ENCODE peak calls at places on chromosomes 6 and 20, in six cellular contexts. U is bronchial epithelial cell, V is pancreas, L is stomach, Y is left lung, M is cardiac muscle cell. J is an unnamed sample.

GRCh38 chr6:21230536-21230935 is 363.0 kb upstream of the SOX4 start:
- DNase-seq in M (no peak), Y (no peak), U (peak), V (no peak), L (no peak), J (no peak)

GRCh38 chr20:1893721-1894470 is 1.3 kb upstream of the SIRPA start:
- DNase-seq in V (no peak), L (no peak), M (no peak), U (no peak), Y (peak), J (no peak)

GRCh38 chr6:144331610-144332009 is 46.5 kb downstream of the UTRN start:
- DNase-seq in V (no peak), U (peak), Y (no peak), L (no peak), M (peak), J (no peak)

GRCh38 chr6:78324213-78324612 is 543.1 kb upstream of the IRAK1BP1 start:
- DNase-seq in L (no peak), V (no peak), M (no peak), U (peak), Y (no peak), J (no peak)

GRCh38 chr6:66362888-66363287 is 655.9 kb upstream of the EYS start:
- DNase-seq in L (no peak), M (no peak), Y (peak), U (no peak), V (no peak), J (no peak)

GRCh38 chr6:85421963-85422362 is 27.9 kb upstream of the NT5E start:
- DNase-seq in L (no peak), M (no peak), Y (no peak), U (no peak), V (no peak), J (no peak)

GRCh38 chr20:34397096-34397495 is 34.0 kb downstream of the ITCH start:
- DNase-seq in M (no peak), L (no peak), Y (no peak), U (no peak), V (no peak), J (no peak)

GRCh38 chr6:122995930-122996796 is at the start of gene CLVS2:
- DNase-seq in Y (peak), U (peak), V (no peak), L (no peak), M (peak), J (no peak)

GRCh38 chr6:81792826-81793225 is 40.3 kb upstream of the TENT5A start:
- DNase-seq in Y (no peak), M (no peak), L (no peak), U (no peak), V (no peak), J (no peak)

GRCh38 chr6:79353226-79353625 is 118.7 kb upstream of the HMGN3 start:
- DNase-seq in M (no peak), V (no peak), L (no peak), U (peak), Y (no peak), J (no peak)

GRCh38 chr6:90870561-90870960 is 283.7 kb upstream of the MAP3K7 start:
- DNase-seq in L (no peak), V (no peak), M (no peak), Y (no peak), U (peak), J (no peak)

GRCh38 chr6:12947191-12947795 is 230.7 kb downstream of the PHACTR1 start:
- DNase-seq in Y (no peak), U (no peak), V (no peak), L (no peak), M (no peak), J (no peak)

GRCh38 chr20:51327251-51327841 is 215.2 kb downstream of the NFATC2 start:
- DNase-seq in V (no peak), M (peak), U (peak), Y (no peak), L (no peak), J (no peak)

GRCh38 chr6:114619621-114620020 is 276.8 kb upstream of the HS3ST5 start:
- DNase-seq in M (no peak), V (no peak), U (no peak), Y (no peak), L (no peak), J (no peak)

GRCh38 chr6:154962751-154963150 is 32.4 kb upstream of the TIAM2 start:
- DNase-seq in U (peak), M (peak), L (no peak), V (no peak), Y (no peak), J (no peak)

GRCh38 chr20:37225146-37225545 is 36.5 kb downstream of the GHRH start:
- DNase-seq in Y (no peak), M (no peak), V (no peak), U (no peak), L (peak), J (no peak)

GRCh38 chr20:6588296-6588695 is 179.2 kb upstream of the BMP2 start:
- DNase-seq in L (peak), V (no peak), Y (no peak), U (peak), M (peak), J (no peak)

GRCh38 chr20:35404614-35405259 is 7.0 kb downstream of the UQCC1 start:
- DNase-seq in M (no peak), Y (no peak), L (no peak), U (no peak), V (no peak), J (no peak)

GRCh38 chr6:84766796-84767590 is 2.6 kb upstream of the TBX18 start:
- DNase-seq in U (no peak), Y (peak), M (no peak), L (no peak), V (no peak), J (no peak)

GRCh38 chr6:3291346-3291745 is 32.6 kb downstream of the PSMG4 start:
- DNase-seq in U (no peak), V (no peak), M (no peak), L (no peak), Y (no peak), J (no peak)

GRCh38 chr20:4071177-4071723 is 55.9 kb upstream of the RNF24 start:
- DNase-seq in U (no peak), M (no peak), Y (no peak), L (no peak), V (no peak), J (no peak)

GRCh38 chr20:34058831-34059230 is 53.2 kb downstream of the EIF2S2 start:
- DNase-seq in U (no peak), M (peak), L (no peak), Y (no peak), V (no peak), J (no peak)

GRCh38 chr6:163381118-163381751 is 33.3 kb upstream of the QKI start:
- DNase-seq in Y (no peak), U (no peak), L (no peak), M (no peak), V (no peak), J (no peak)

GRCh38 chr6:17589402-17590116 is 10.5 kb upstream of the FAM8A1 start:
- DNase-seq in L (no peak), Y (no peak), V (no peak), M (peak), U (peak), J (no peak)

GRCh38 chr6:125789576-125790402 is 971 bp upstream of the NCOA7 start:
- DNase-seq in U (no peak), Y (peak), L (peak), V (peak), M (peak), J (peak)

GRCh38 chr20:44407402-44408184 is 52.1 kb downstream of the HNF4A start:
- DNase-seq in Y (no peak), L (peak), V (no peak), M (peak), U (peak), J (no peak)

GRCh38 chr6:160013987-160014868 is 45.3 kb downstream of the IGF2R start:
- DNase-seq in Y (no peak), M (peak), L (no peak), V (no peak), U (no peak), J (no peak)

GRCh38 chr6:47741807-47742206 is 40.0 kb upstream of the OPN5 start:
- DNase-seq in U (peak), Y (no peak), M (peak), L (no peak), V (no peak), J (no peak)

GRCh38 chr6:101645770-101646169 is 252.3 kb downstream of the GRIK2 start:
- DNase-seq in U (no peak), V (no peak), L (no peak), M (no peak), Y (no peak), J (no peak)
- TF ChIP-seq CTCF in U (no peak), V (no peak), L (no peak), M (no peak), Y (no peak), J (no peak)

GRCh38 chr6:105746130-105746505 is 340.0 kb upstream of the PRDM1 start:
- DNase-seq in V (no peak), Y (no peak), M (no peak), L (no peak), U (no peak), J (no peak)
- TF ChIP-seq CTCF in V (no peak), Y (no peak), M (no peak), L (no peak), U (no peak), J (no peak)

GRCh38 chr6:53294095-53294494 is 54.7 kb downstream of the ELOVL5 start:
- DNase-seq in L (no peak), Y (no peak), M (peak), V (no peak), U (no peak), J (no peak)
- TF ChIP-seq CTCF in L (no peak), Y (peak), M (peak), V (no peak), U (peak), J (peak)

GRCh38 chr20:42577193-42577592 is 612.5 kb downstream of the PTPRT start:
- DNase-seq in V (no peak), M (no peak), U (no peak), L (no peak), Y (no peak), J (no peak)
- TF ChIP-seq CTCF in V (no peak), M (no peak), U (no peak), L (no peak), Y (no peak), J (no peak)

GRCh38 chr6:10837692-10837996 is 695 bp downstream of the MAK start:
- DNase-seq in L (no peak), U (no peak), V (no peak), M (peak), Y (no peak), J (peak)
- TF ChIP-seq CTCF in L (no peak), U (no peak), V (no peak), M (no peak), Y (no peak), J (no peak)

GRCh38 chr6:45586216-45587171 is 208.8 kb upstream of the SUPT3H start:
- DNase-seq in V (no peak), U (peak), L (no peak), Y (no peak), M (no peak), J (no peak)
- TF ChIP-seq CTCF in V (no peak), U (no peak), L (no peak), Y (no peak), M (no peak), J (no peak)

DNA sequence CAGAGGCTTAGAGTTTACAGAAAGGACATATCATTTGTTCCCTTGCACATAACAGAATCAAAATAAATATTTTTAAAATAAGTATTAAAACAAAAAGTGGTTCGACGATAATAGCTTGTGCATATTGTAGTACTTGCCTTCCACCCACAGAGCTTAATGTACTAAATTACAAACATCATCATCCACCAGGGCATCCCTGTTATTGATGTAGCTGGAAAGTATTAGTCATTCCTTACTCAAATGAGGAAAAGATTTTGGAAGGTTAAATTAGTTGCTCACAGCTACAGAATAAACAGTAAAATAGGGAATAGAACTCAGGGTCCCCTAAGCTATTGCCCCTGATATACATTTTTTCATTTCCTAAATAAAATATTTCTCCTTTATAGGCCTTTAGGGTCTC is 150.3 kb downstream of the PTPRK start:
- DNase-seq in V (no peak), L (no peak), U (peak), M (peak), Y (no peak), J (no peak)
- TF ChIP-seq CTCF in V (no peak), L (no peak), U (no peak), M (no peak), Y (no peak), J (no peak)

GRCh38 chr6:62393608-62394007 is 107.6 kb upstream of the KHDRBS2 start:
- DNase-seq in U (no peak), Y (no peak), M (no peak), L (no peak), V (no peak), J (no peak)
- TF ChIP-seq CTCF in U (no peak), Y (no peak), M (no peak), L (no peak), V (no peak), J (no peak)

J was measured in natural killer cell.